ENCODE peak calls at places on chromosome 20, in six cellular contexts. E is PC-9, X is SK-N-SH, R is osteocyte, Z is nephron progenitor cell, C is mesothelial cell of epicardium. Y is an unnamed sample.

GRCh38 chr20:53187402-53187801 is 215.2 kb downstream of the TSHZ2 start:
- DNase-seq in E (no peak), Z (no peak), C (no peak), X (no peak), R (no peak), Y (no peak)

GRCh38 chr20:56843386-56843785 is 214.3 kb downstream of the TFAP2C start:
- DNase-seq in X (no peak), Z (no peak), C (no peak), E (no peak), R (no peak), Y (no peak)

GRCh38 chr20:46501337-46501942 is 11.9 kb downstream of the ZNF334 start:
- DNase-seq in E (no peak), Z (no peak), R (no peak), X (no peak), C (no peak), Y (no peak)

GRCh38 chr20:4435210-4435609 is 286.5 kb upstream of the PRND start:
- DNase-seq in R (no peak), Z (no peak), E (no peak), C (no peak), X (no peak), Y (no peak)

GRCh38 chr20:4656491-4656890 is 65.2 kb upstream of the PRND start:
- DNase-seq in C (no peak), E (no peak), R (no peak), Z (no peak), X (no peak), Y (no peak)

GRCh38 chr20:50645253-50646068 is 45.9 kb downstream of the RIPOR3 start:
- DNase-seq in R (peak), E (peak), C (peak), Z (peak), X (no peak), Y (no peak)

GRCh38 chr20:47453167-47453782 is 48.4 kb upstream of the NCOA3 start:
- DNase-seq in E (peak), X (no peak), C (no peak), R (no peak), Z (no peak), Y (no peak)

GRCh38 chr20:43379239-43379917 is 78.3 kb upstream of the SRSF6 start:
- DNase-seq in C (no peak), R (peak), E (no peak), X (no peak), Z (no peak), Y (peak)

GRCh38 chr20:57587278-57587988 is 26.5 kb downstream of the PCK1 start:
- DNase-seq in R (no peak), X (no peak), Z (no peak), E (no peak), C (no peak), Y (no peak)

GRCh38 chr20:34269996-34270627 is 28.9 kb downstream of the ASIP start:
- DNase-seq in E (no peak), Z (no peak), R (no peak), C (no peak), X (no peak), Y (no peak)

GRCh38 chr20:4045741-4046140 is 30.4 kb upstream of the RNF24 start:
- DNase-seq in Z (no peak), C (no peak), R (no peak), X (no peak), E (no peak), Y (no peak)

GRCh38 chr20:49313271-49313670 is 35.4 kb upstream of the ZNFX1 start:
- DNase-seq in E (no peak), X (no peak), C (no peak), R (no peak), Z (no peak), Y (no peak)

GRCh38 chr20:35039146-35039545 is 53.5 kb downstream of the TRPC4AP start:
- DNase-seq in R (no peak), E (no peak), C (no peak), X (no peak), Z (no peak), Y (no peak)

GRCh38 chr20:41139227-41140093 is 2.1 kb downstream of the PLCG1 start:
- DNase-seq in Z (no peak), E (no peak), X (no peak), R (no peak), C (no peak), Y (no peak)

GRCh38 chr20:20551409-20551808 is 161.0 kb downstream of the RALGAPA2 start:
- DNase-seq in R (no peak), E (no peak), C (no peak), Z (no peak), X (peak), Y (no peak)

GRCh38 chr20:38190936-38191371 is 25.9 kb upstream of the TGM2 start:
- DNase-seq in X (peak), E (no peak), Z (no peak), R (no peak), C (no peak), Y (no peak)

GRCh38 chr20:3224681-3225421 is 14.1 kb downstream of the SLC4A11 start:
- DNase-seq in E (peak), C (no peak), Z (no peak), X (no peak), R (no peak), Y (no peak)

GRCh38 chr20:17431621-17432364 is 99.4 kb downstream of the BFSP1 start:
- DNase-seq in E (peak), R (no peak), X (peak), C (peak), Z (peak), Y (no peak)

GRCh38 chr20:37590938-37591490 is 63.3 kb upstream of the BLCAP start:
- DNase-seq in E (no peak), C (no peak), R (no peak), Z (no peak), X (no peak), Y (no peak)

GRCh38 chr20:56826306-56826970 is 197.3 kb downstream of the TFAP2C start:
- DNase-seq in R (no peak), E (no peak), X (no peak), C (no peak), Z (no peak), Y (no peak)

GRCh38 chr20:58811334-58811733 is 39.4 kb downstream of the GNAS-AS1 start:
- DNase-seq in X (no peak), Z (no peak), R (no peak), E (no peak), C (no peak), Y (no peak)

GRCh38 chr20:48260370-48260769 is 475.1 kb upstream of the SULF2 start:
- DNase-seq in X (peak), R (no peak), E (no peak), C (no peak), Z (no peak), Y (no peak)

GRCh38 chr20:7497985-7498384 is 442.3 kb downstream of the HAO1 start:
- DNase-seq in X (no peak), C (no peak), Z (no peak), R (no peak), E (no peak), Y (no peak)

GRCh38 chr20:19176483-19176882 is 36.0 kb upstream of the SLC24A3 start:
- DNase-seq in X (no peak), E (no peak), C (no peak), R (no peak), Z (peak), Y (no peak)

GRCh38 chr20:33859157-33859695 is 48.1 kb downstream of the CHMP4B start:
- DNase-seq in Z (no peak), C (no peak), R (no peak), X (no peak), E (peak), Y (no peak)

GRCh38 chr20:8829232-8829631 is 239.7 kb upstream of the PLCB4 start:
- DNase-seq in Z (no peak), E (no peak), X (no peak), C (no peak), R (no peak), Y (no peak)

GRCh38 chr20:22584922-22585785 is 782 bp upstream of the FOXA2 start:
- DNase-seq in C (no peak), Z (peak), E (no peak), R (no peak), X (no peak), Y (no peak)

GRCh38 chr20:50932881-50933280 is 1.6 kb upstream of the ADNP start:
- DNase-seq in X (no peak), R (no peak), Z (no peak), E (no peak), C (no peak), Y (no peak)

GRCh38 chr20:17967595-17968365 is 814 bp downstream of the SNX5 start:
- DNase-seq in R (no peak), E (no peak), Z (no peak), C (no peak), X (no peak), Y (no peak)

GRCh38 chr20:32189123-32189410 is 18.5 kb downstream of the PLAGL2 start:
- DNase-seq in Z (no peak), C (no peak), E (no peak), R (no peak), X (no peak), Y (no peak)

GRCh38 chr20:51327251-51327841 is 215.2 kb downstream of the NFATC2 start:
- DNase-seq in X (no peak), E (no peak), C (no peak), Z (no peak), R (no peak), Y (no peak)

GRCh38 chr20:34058831-34059230 is 53.2 kb downstream of the EIF2S2 start:
- DNase-seq in X (no peak), E (no peak), Z (no peak), C (no peak), R (no peak), Y (no peak)

GRCh38 chr20:51767867-51768758 is at the start of gene ATP9A:
- DNase-seq in C (peak), E (no peak), Z (peak), R (no peak), X (peak), Y (no peak)

GRCh38 chr20:64069614-64070243 is 6.7 kb downstream of the TCEA2 start:
- DNase-seq in R (no peak), X (peak), C (no peak), E (peak), Z (peak), Y (no peak)

GRCh38 chr20:2101057-2101934 is at the start of gene STK35:
- DNase-seq in C (no peak), X (peak), R (peak), E (no peak), Z (no peak), Y (no peak)
- TF ChIP-seq CTCF in C (no peak), X (no peak), R (no peak), E (no peak), Z (no peak), Y (no peak)

GRCh38 chr20:60718743-60719142 is 533.3 kb upstream of the CDH4 start:
- DNase-seq in C (no peak), R (no peak), Z (peak), X (no peak), E (no peak), Y (no peak)
- TF ChIP-seq CTCF in C (no peak), R (no peak), Z (peak), X (no peak), E (no peak), Y (peak)

GRCh38 chr20:13515796-13516533 is 122.8 kb downstream of the TASP1 start:
- DNase-seq in R (no peak), E (no peak), C (no peak), Z (no peak), X (peak), Y (no peak)

GRCh38 chr20:13515291-13515690 is 123.4 kb downstream of the TASP1 start:
- DNase-seq in X (no peak), C (no peak), E (no peak), Z (no peak), R (no peak), Y (no peak)

GRCh38 chr20:13517801-13518200 is 120.9 kb downstream of the TASP1 start:
- DNase-seq in R (no peak), Z (no peak), X (no peak), E (no peak), C (no peak), Y (no peak)
- TF ChIP-seq CTCF in R (no peak), Z (no peak), X (no peak), E (no peak), C (no peak), Y (no peak)

GRCh38 chr20:62369508-62370114 is 2.5 kb upstream of the LAMA5 start:
- DNase-seq in E (peak), R (no peak), C (no peak), X (no peak), Z (no peak), Y (no peak)

GRCh38 chr20:62367483-62368302 is 581 bp upstream of the LAMA5 start:
- DNase-seq in C (peak), R (no peak), Z (peak), X (peak), E (peak), Y (no peak)

GRCh38 chr20:62370115-62370806 is 3.1 kb upstream of the LAMA5 start:
- DNase-seq in E (peak), R (no peak), X (no peak), Z (no peak), C (no peak), Y (no peak)

GRCh38 chr20:62368303-62368628 is 1.2 kb upstream of the LAMA5 start:
- DNase-seq in Z (no peak), R (no peak), E (no peak), X (no peak), C (no peak), Y (no peak)

DNA sequence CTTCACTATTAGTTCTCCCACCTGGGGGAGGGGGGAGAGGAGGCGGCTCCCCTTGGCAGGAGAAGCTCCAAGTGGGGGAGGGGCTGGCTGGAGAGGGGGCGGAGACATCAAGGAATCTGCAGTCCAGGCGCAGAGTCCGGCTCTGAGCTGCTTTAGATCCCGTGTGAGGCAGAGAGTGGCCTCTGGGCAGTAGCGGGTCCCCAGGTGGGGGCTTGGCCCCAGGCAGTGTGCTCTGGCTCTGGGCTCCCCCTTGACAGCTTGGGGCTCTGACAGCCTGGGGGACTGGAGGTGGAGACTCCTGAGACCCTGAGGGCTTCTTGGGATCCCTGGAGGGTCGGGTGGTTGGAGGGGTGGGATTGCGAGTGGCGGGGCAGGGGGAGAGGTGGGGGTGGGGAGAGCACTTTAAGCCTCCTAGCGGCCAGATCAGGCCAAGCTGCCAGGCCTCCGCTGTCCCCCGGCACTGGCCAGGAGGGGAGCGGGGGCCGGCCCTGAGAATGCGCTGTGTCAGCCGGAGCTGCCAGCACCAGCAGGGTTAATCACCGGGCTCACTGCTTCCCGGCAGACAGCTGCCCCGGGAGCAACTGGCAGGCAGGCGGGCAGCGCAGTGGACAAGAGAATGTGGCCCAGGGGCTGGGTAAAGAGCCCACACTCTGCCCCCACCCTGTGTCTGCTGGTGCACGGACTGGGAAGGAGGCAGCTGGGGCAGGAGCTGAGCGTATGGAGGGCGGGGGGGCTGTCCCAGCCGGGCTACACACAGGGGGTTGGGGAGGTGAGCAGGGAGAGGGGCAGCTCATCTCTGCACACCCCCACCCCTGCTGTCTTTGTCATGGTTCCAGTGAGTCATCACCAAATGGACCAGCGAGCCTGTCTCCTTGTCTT is 1.8 kb upstream of the LAMA5 start:
- DNase-seq in Z (peak), E (peak), C (peak), R (no peak), X (peak), Y (no peak)
- TF ChIP-seq CTCF in Z (peak), E (peak), C (peak), R (peak), X (peak), Y (peak)